ENCODE peak calls at places on chromosome 22, in six cellular contexts. B is brain microvascular endothelial cell, P is mesenchymal stem cell, C is iPS DF 6.9, A is A549, L is right lobe of liver. S is an unnamed sample.

GRCh38 chr22:30170126-30170525 is 76.4 kb downstream of the LIF start:
- DNase-seq in A (no peak), L (no peak), C (no peak), P (no peak), B (no peak), S (no peak)

GRCh38 chr22:29308791-29309262 is 2.4 kb downstream of the GAS2L1 start:
- DNase-seq in L (peak; percentile 52), B (peak; percentile 73), A (no peak), C (no peak), P (peak; percentile 45), S (no peak)

GRCh38 chr22:29314537-29315285 is 786 bp downstream of the RASL10A start:
- DNase-seq in C (no peak), L (peak; percentile 52), P (peak; percentile 12), A (no peak), B (no peak), S (no peak)

GRCh38 chr22:50125029-50125428 is 35.2 kb downstream of the MOV10L1 start:
- DNase-seq in P (no peak), A (no peak), L (no peak), C (no peak), B (no peak), S (no peak)

GRCh38 chr22:29531419-29531818 is 22.1 kb downstream of the THOC5 start:
- DNase-seq in P (no peak), L (no peak), A (no peak), C (no peak), B (no peak), S (no peak)

GRCh38 chr22:42365337-42365865 is 66.8 kb downstream of the NFAM1 start:
- DNase-seq in L (no peak), B (no peak), P (no peak), A (no peak), C (no peak), S (no peak)

GRCh38 chr22:37716708-37717107 is 19.9 kb downstream of the TRIOBP start:
- DNase-seq in P (peak; percentile 75), C (no peak), B (peak; percentile 64), A (no peak), L (no peak), S (no peak)

GRCh38 chr22:38176170-38176741 is 5.4 kb downstream of the PLA2G6 start:
- DNase-seq in B (peak; percentile 89), P (peak; percentile 95), L (peak; percentile 79), A (no peak), C (no peak), S (peak; percentile 57)

GRCh38 chr22:37133304-37134018 is 16.3 kb downstream of the IL2RB start:
- DNase-seq in A (no peak), B (no peak), P (no peak), L (no peak), C (no peak), S (no peak)

GRCh38 chr22:37472418-37473006 is 13.7 kb downstream of the MFNG start:
- DNase-seq in B (no peak), L (no peak), C (no peak), P (peak; percentile 36), A (peak; percentile 55), S (peak; percentile 57)

GRCh38 chr22:43114958-43115357 is 4.4 kb downstream of the BIK start:
- DNase-seq in A (no peak), L (no peak), P (no peak), C (no peak), B (no peak), S (peak; percentile 78)

GRCh38 chr22:30045001-30045887 is 35.0 kb upstream of the HORMAD2 start:
- DNase-seq in P (no peak), B (no peak), A (no peak), C (no peak), L (no peak), S (no peak)

GRCh38 chr22:32478994-32479393 is 4.4 kb downstream of the FBXO7 start:
- DNase-seq in C (no peak), P (no peak), L (no peak), B (peak; percentile 21), A (no peak), S (no peak)

GRCh38 chr22:21020802-21021429 is 6.0 kb downstream of the P2RX6 start:
- DNase-seq in B (no peak), C (no peak), P (peak; percentile 10), L (no peak), A (no peak), S (no peak)

GRCh38 chr22:26968873-26969272 is 311.5 kb downstream of the MIAT start:
- DNase-seq in B (no peak), C (no peak), A (no peak), L (no peak), P (no peak), S (no peak)

GRCh38 chr22:28884754-28885375 is 1.5 kb downstream of the ZNRF3 start:
- DNase-seq in B (no peak), C (no peak), A (no peak), L (no peak), P (peak; percentile 3), S (no peak)

GRCh38 chr22:21657020-21657360 is 8.8 kb upstream of the PPIL2 start:
- DNase-seq in L (no peak), C (no peak), A (no peak), B (no peak), P (no peak), S (no peak)

GRCh38 chr22:30829901-30830550 is 135.4 kb downstream of the OSBP2 start:
- DNase-seq in P (no peak), A (peak; percentile 97), L (no peak), C (no peak), B (peak; percentile 91), S (no peak)

GRCh38 chr22:27654536-27655445 is 146.8 kb downstream of the MN1 start:
- DNase-seq in C (no peak), B (no peak), A (no peak), L (no peak), P (no peak), S (no peak)

GRCh38 chr22:23539135-23539838 is 40.8 kb downstream of the IGLL1 start:
- DNase-seq in C (no peak), L (peak; percentile 75), P (peak; percentile 76), B (peak; percentile 72), A (peak; percentile 88), S (peak; percentile 69)
- H3K4me3 ChIP-seq in C (no peak overlapping the region), L (no peak overlapping the region), P (no peak overlapping the region), B (no peak overlapping the region), A (peak overlapping the region; percentile 31), S (peak overlapping the region; percentile 25)

DNA sequence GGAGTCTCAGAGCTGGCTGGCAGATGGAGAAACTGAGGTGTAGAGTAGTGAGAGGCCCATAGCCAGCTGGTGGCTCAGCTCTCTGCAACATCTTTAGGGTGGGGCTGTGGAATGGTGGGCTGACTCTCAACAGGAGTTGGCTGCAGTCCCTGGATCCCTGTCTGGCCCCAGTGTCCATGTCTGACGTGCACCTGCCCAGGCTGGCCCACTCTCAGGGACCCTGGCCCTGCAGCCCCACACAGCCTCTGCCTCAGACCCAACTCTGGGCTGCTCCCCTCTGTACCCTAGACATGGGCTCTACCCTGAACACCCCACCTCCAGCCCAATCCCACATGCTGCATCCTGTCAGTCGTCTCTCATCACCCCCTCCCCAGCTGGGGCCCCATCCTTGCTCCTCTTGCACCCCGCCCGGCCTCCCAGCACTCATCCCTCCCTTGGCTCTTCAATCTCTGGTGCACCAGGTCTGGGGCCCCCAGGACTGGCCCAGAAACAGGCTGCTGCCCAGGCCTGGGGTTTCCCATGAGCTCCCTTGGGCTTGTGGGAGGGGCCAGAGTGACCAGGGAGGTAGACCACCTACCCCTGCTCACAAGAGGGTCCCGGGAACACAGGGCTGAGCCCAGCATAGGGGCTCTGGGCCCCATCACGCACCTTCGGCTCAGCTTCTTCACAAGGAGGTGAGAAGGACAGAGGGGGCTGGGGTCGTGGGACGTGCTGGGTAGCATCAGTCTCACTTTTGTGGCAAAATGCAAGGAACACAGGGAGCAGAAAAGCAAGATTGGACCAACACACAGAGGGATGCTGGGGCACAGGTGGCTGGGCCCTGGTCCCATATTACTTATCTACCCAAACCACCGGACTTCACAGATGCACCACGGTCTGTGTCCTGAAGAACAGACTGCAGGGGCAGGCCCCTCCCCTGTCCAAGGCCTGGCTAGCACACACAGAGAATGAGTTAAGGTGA is 31.5 kb downstream of the ARVCF start:
- DNase-seq in B (no peak), C (no peak), A (no peak), P (no peak), L (peak; percentile 40), S (no peak)
- H3K4me3 ChIP-seq in B (no peak overlapping the region), C (no peak overlapping the region), A (no peak overlapping the region), P (no peak overlapping the region), L (no peak overlapping the region), S (no peak overlapping the region)

GRCh38 chr22:40593460-40594273 is 42.9 kb downstream of the MRTFA start:
- DNase-seq in C (no peak), A (no peak), P (no peak), L (no peak), B (no peak), S (no peak)
- H3K4me3 ChIP-seq in C (no peak overlapping the region), A (no peak overlapping the region), P (no peak overlapping the region), L (no peak overlapping the region), B (no peak overlapping the region), S (no peak overlapping the region)

DNA sequence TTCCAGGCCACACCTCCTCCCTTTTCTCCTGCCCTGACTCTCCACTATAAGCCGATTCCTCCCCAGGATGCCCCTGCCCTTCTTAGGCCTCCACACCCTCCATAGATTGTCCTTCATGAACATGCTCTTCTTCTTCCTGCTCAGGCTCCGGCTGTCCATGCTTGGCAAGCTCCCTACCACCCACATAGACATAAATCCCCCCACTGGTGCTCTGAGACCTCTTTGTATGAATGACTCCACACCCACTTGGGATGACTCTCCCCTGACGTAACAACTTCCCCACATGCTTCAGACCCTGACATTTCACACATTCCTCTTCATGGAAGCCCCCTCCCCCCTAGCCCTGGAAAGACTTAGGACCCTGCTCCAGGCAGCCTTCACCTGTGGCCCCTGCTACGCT is 542.5 kb upstream of the LARGE1 start:
- DNase-seq in C (no peak), A (no peak), L (no peak), P (no peak), B (no peak), S (no peak)
- H3K4me3 ChIP-seq in C (no peak overlapping the region), A (no peak overlapping the region), L (no peak overlapping the region), P (no peak overlapping the region), B (no peak overlapping the region), S (no peak overlapping the region)

GRCh38 chr22:19448739-19449421 is 1.4 kb upstream of the C22orf39 start:
- DNase-seq in B (no peak), L (no peak), A (no peak), C (no peak), P (no peak), S (no peak)

GRCh38 chr22:19449422-19449767 is 1.9 kb upstream of the C22orf39 start:
- DNase-seq in A (no peak), C (no peak), L (no peak), B (no peak), P (no peak), S (no peak)

GRCh38 chr22:19446603-19447387 is 716 bp downstream of the C22orf39 start:
- DNase-seq in A (no peak), L (no peak), B (no peak), P (peak; percentile 22), C (no peak), S (no peak)

GRCh38 chr22:19448076-19448607 is 631 bp upstream of the C22orf39 start:
- DNase-seq in L (no peak), B (peak; percentile 51), P (peak; percentile 76), C (no peak), A (peak; percentile 31), S (no peak)

DNA sequence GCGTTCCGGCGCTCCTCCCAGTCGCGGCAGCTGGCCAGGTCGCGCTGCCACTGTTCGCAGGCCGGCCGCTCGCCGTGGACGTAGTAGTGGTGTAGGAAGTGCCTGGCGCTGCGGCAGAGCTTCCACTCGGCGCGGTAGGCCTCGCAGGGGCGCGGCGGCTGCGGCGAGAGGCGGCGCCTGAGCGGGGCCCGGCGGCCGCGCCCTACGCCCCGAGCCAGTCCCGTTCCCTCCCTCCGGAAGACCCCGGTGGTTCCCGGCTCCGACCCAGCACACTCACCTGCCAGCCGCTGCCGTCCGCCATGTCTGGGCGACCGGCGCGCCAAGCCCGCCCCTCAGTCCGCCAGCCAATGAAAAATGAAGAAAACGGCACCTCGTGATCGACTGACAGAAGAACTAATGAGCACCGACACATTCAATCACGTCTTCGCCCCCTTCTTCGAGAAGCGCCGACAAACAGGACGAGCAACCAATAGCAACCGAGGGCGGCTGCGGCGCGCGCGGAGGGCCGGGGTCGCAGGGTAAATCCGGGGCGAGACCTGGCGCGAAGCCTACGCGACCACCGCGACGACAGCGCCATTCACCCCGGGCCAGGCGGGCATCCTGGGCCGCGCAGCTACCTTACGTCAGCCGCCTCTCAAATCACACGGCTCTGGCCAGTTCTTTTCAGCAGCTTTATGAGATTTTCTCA is at the start of gene C22orf39:
- DNase-seq in C (peak; percentile 82), A (peak; percentile 89), L (peak; percentile 91), B (peak; percentile 92), P (peak; percentile 95), S (peak; percentile 92)
- H3K4me3 ChIP-seq in C (peak within 1 kb of the TSS; percentile 82), A (peak within 1 kb of the TSS; percentile 66), L (peak within 1 kb of the TSS; percentile 86), B (peak within 1 kb of the TSS; percentile 74), P (peak within 1 kb of the TSS; percentile 98), S (peak within 1 kb of the TSS; percentile 84)

S was measured in pancreas.